ENCODE peak calls at places on chromosomes 7 and 10, in four cellular contexts. O is fibroblast of lung; P is naive thymus-derived CD4-positive, alpha-beta T cell; I is adipocyte. T is an unnamed sample. For H3K4me1 and H3K9me3, the result is how much of the 10 kb centered on the place peaks cover.

GRCh38 chr7:155899596-155899995 is 87.3 kb upstream of the SHH start:
- DNase-seq in P (no peak), O (no peak), I (no peak), T (no peak)

GRCh38 chr10:116653885-116654284 is 33.1 kb downstream of the PNLIPRP2 start:
- DNase-seq in I (no peak), P (no peak), O (no peak), T (no peak)

GRCh38 chr7:158439035-158439434 is 148.6 kb downstream of the PTPRN2 start:
- DNase-seq in O (no peak), P (no peak), I (no peak), T (no peak)

GRCh38 chr10:29259498-29259897 is 29.4 kb upstream of the LYZL1 start:
- DNase-seq in I (no peak), O (no peak), P (no peak), T (no peak)

GRCh38 chr7:30845426-30846135 is 66.1 kb upstream of the AQP1 start:
- DNase-seq in O (peak), I (peak), P (no peak), T (peak)

GRCh38 chr7:27576360-27576944 is 86.2 kb downstream of the HIBADH start:
- DNase-seq in O (peak), I (peak), P (peak), T (no peak)

GRCh38 chr10:129689681-129690080 is 222.6 kb downstream of the MGMT start:
- DNase-seq in P (no peak), I (no peak), O (no peak), T (no peak)

GRCh38 chr10:13882112-13882711 is 295.4 kb downstream of the PRPF18 start:
- DNase-seq in P (no peak), O (peak), I (peak), T (peak)

GRCh38 chr10:89129850-89130396 is 77.2 kb downstream of the CH25H start:
- DNase-seq in O (peak), P (no peak), I (peak), T (no peak)

GRCh38 chr10:36188054-36188453 is 546.0 kb upstream of the FZD8 start:
- DNase-seq in O (peak), P (no peak), I (no peak), T (peak)

GRCh38 chr7:71705217-71705616 is 573.3 kb downstream of the GALNT17 start:
- DNase-seq in O (no peak), I (no peak), P (no peak), T (no peak)

GRCh38 chr7:155458317-155459132 is 596 bp downstream of the EN2 start:
- DNase-seq in I (no peak), O (no peak), P (no peak), T (peak)

GRCh38 chr10:71246591-71247143 is 34.3 kb downstream of the UNC5B start:
- DNase-seq in O (no peak), I (peak), P (no peak), T (peak)

GRCh38 chr7:116809636-116810266 is 52.6 kb upstream of the CAPZA2 start:
- DNase-seq in I (peak), P (peak), O (peak), T (peak)

GRCh38 chr10:74598891-74599566 is 227.4 kb upstream of the KAT6B start:
- DNase-seq in I (peak), O (peak), P (no peak), T (peak)

GRCh38 chr7:96303686-96304443 is 18.0 kb downstream of the SLC25A13 start:
- DNase-seq in O (peak), P (no peak), I (peak), T (no peak)

GRCh38 chr10:10460452-10460851 is 557.2 kb upstream of the CELF2 start:
- DNase-seq in O (peak), I (no peak), P (no peak), T (no peak)

GRCh38 chr7:158281441-158281840 is 306.2 kb downstream of the PTPRN2 start:
- DNase-seq in I (no peak), O (no peak), P (no peak), T (peak)

GRCh38 chr7:99366646-99367045 is 7.9 kb upstream of the ARPC1B start:
- DNase-seq in P (no peak), O (no peak), I (no peak), T (no peak)

GRCh38 chr7:134547738-134548054 is 1.2 kb upstream of the AKR1B15 start:
- DNase-seq in O (peak), P (no peak), I (peak), T (no peak)

GRCh38 chr10:52956861-52957260 is 184.3 kb upstream of the MBL2 start:
- DNase-seq in P (no peak), I (peak), O (peak), T (no peak)

GRCh38 chr10:78868048-78868447 is 200.7 kb upstream of the ZMIZ1 start:
- DNase-seq in O (no peak), P (no peak), I (no peak), T (no peak)

GRCh38 chr7:29871787-29872398 is 65.6 kb downstream of the WIPF3 start:
- DNase-seq in P (no peak), I (peak), O (peak), T (peak)

GRCh38 chr10:49184642-49185111 is 3.5 kb downstream of the TMEM273 start:
- DNase-seq in P (no peak), I (no peak), O (no peak), T (no peak)

GRCh38 chr10:6178581-6178980 is 24.2 kb upstream of the PFKFB3 start:
- DNase-seq in O (no peak), P (no peak), I (no peak), T (no peak)
- H3K4me3 ChIP-seq in O (no peak), P (no peak), I (no peak), T (no peak)

GRCh38 chr7:132430466-132430862 is 145.8 kb downstream of the PLXNA4 start:
- DNase-seq in P (no peak), O (no peak), I (no peak), T (no peak)
- H3K4me1 ChIP-seq in P (half or more), O (under half), I (half or more), T (under half)

GRCh38 chr7:31962246-31962645 is 108.0 kb downstream of the PDE1C start:
- DNase-seq in O (no peak), P (no peak), I (no peak), T (no peak)
- H3K9me3 ChIP-seq in O (under half), P (under half), I (under half), T (under half)

GRCh38 chr10:43396061-43396927 is 12.7 kb downstream of the HNRNPF start:
- DNase-seq in P (peak), I (peak), O (peak), T (peak)

GRCh38 chr10:43395571-43396060 is 13.4 kb downstream of the HNRNPF start:
- DNase-seq in I (peak), O (no peak), P (no peak), T (peak)

GRCh38 chr10:43393606-43394360 is 15.2 kb downstream of the HNRNPF start:
- DNase-seq in P (no peak), O (no peak), I (no peak), T (no peak)

GRCh38 chr10:43392757-43393156 is 16.2 kb downstream of the HNRNPF start:
- DNase-seq in O (no peak), P (no peak), I (no peak), T (no peak)

DNA sequence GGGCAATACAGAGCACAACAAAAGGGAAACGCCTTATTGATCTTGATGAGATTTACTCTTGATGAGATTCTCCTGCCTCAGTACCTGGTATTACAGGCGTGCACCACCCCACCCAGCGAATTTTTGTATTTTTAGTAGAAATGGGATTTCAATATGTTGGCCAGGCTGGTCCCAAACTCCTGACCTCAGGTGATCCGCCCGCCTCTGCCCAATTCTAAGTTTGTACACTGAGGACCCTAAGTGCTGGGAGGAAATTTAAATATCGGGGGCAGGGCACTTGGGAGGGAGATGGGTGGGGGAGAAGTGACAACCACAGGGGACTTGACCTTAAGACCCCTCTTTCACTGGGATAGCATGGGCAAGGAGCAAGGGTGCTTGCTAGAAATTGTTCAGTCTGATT is 14.1 kb downstream of the HNRNPF start:
- DNase-seq in I (no peak), P (no peak), O (no peak), T (no peak)
- H3K4me3 ChIP-seq in I (peak), P (no peak), O (peak), T (peak)

GRCh38 chr10:86793696-86794095 is 37.3 kb downstream of the BMPR1A start:
- DNase-seq in I (no peak), O (no peak), P (no peak), T (no peak)
- H3K4me1 ChIP-seq in I (under half), O (under half), P (under half), T (under half)

DNA sequence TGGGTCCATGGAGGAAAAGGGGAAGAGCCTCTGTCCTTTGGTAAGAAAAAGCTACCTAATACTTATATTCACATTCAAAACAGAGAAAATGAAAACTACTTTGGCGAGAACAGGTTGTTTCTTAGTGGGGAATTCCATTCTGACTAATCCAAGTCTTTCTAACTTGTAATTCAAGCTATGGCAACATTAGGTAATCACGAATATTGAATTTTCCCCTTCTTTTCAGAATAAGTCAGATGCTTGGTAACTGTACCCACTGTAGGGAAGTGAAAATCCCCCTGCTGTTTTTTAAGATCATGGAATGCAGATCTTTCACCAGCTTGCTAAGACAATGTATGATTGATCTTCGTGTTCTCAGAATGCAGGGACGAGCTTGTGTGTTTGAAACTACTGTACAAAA is 384.4 kb downstream of the TCERG1L start:
- DNase-seq in I (no peak), P (no peak), O (no peak), T (no peak)
- H3K9me3 ChIP-seq in I (under half), P (under half), O (under half), T (under half)

GRCh38 chr7:132576723-132577089 is 436 bp upstream of the PLXNA4 start:
- DNase-seq in P (no peak), I (peak), O (no peak), T (peak)
- H3K4me3 ChIP-seq in P (no peak), I (peak), O (peak), T (peak)

DNA sequence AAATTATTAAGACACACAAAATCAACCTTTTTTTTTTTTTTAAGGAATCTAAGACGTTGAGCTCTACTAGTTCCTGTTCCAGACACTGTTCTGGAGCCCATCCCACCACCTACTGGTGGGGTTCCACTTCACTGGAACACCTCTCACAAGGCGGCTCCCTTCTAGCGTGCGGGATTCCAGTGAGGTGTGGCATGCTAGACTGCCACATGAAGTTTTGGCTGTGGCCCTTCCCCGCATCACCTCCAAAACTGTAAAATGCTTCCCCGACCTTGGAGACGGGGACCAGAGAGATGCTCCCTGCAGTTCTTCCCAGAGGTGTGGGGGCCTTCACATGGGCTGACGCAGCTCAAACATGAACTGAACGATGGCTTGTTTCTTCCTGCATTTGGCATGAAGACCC is 12.6 kb downstream of the FAM53B start:
- DNase-seq in O (no peak), I (no peak), P (no peak), T (no peak)
- H3K4me1 ChIP-seq in O (under half), I (half or more), P (half or more), T (under half)